ENCODE peak calls at places on chromosomes 13 and 19, in five cellular contexts. U is left colon, K is NCI-H774, Q is thoracic aorta, G is hippocampal formation. A is an unnamed sample.

GRCh38 chr19:7926021-7926726 is at the start of gene CTXN1:
- DNase-seq in U (peak), K (peak), Q (no peak), G (no peak), A (peak)

GRCh38 chr13:71808708-71809107 is 58.3 kb downstream of the DACH1 start:
- DNase-seq in U (no peak), K (no peak), Q (no peak), G (no peak), A (no peak)

GRCh38 chr13:29535663-29536655 is 59.5 kb downstream of the SLC7A1 start:
- DNase-seq in U (no peak), K (no peak), Q (no peak), G (no peak), A (no peak)

GRCh38 chr19:30686252-30686762 is 314.1 kb downstream of the ZNF536 start:
- DNase-seq in U (no peak), K (no peak), Q (no peak), G (peak), A (no peak)

GRCh38 chr19:31264379-31264778 is 84.9 kb downstream of the TSHZ3 start:
- DNase-seq in U (no peak), K (no peak), Q (no peak), G (no peak), A (no peak)

GRCh38 chr19:16367269-16367683 is 42.6 kb downstream of the KLF2 start:
- DNase-seq in U (no peak), K (no peak), Q (no peak), G (no peak), A (no peak)

GRCh38 chr19:53519431-53519830 is 18.5 kb upstream of the ZNF331 start:
- DNase-seq in U (no peak), K (no peak), Q (no peak), G (no peak), A (no peak)

GRCh38 chr13:29496241-29496712 is 99.2 kb downstream of the SLC7A1 start:
- DNase-seq in U (no peak), K (no peak), Q (no peak), G (no peak), A (no peak)

GRCh38 chr19:57434386-57435061 is 601 bp upstream of the ZNF749 start:
- DNase-seq in U (no peak), K (no peak), Q (no peak), G (no peak), A (no peak)

GRCh38 chr19:42420055-42420544 is 7.1 kb downstream of the LIPE start:
- DNase-seq in U (peak), K (no peak), Q (no peak), G (peak), A (no peak)

GRCh38 chr19:39299832-39300231 is 3.6 kb downstream of the IFNL1 start:
- DNase-seq in U (no peak), K (no peak), Q (no peak), G (no peak), A (no peak)

GRCh38 chr19:41541990-41542584 is 33.9 kb upstream of the CEACAM21 start:
- DNase-seq in U (peak), K (peak), Q (no peak), G (no peak), A (peak)

GRCh38 chr13:73765651-73766384 is 368.4 kb downstream of the KLF12 start:
- DNase-seq in U (peak), K (peak), Q (peak), G (peak), A (peak)

GRCh38 chr19:40366697-40367561 is 18.4 kb downstream of the PLD3 start:
- DNase-seq in U (no peak), K (no peak), Q (no peak), G (no peak), A (peak)

GRCh38 chr13:23201870-23202269 is 21.1 kb downstream of the SGCG start:
- DNase-seq in U (no peak), K (no peak), Q (no peak), G (no peak), A (no peak)

GRCh38 chr13:90867336-90867683 is 480.2 kb upstream of the MIR17HG start:
- DNase-seq in U (peak), K (peak), Q (peak), G (peak), A (peak)